ENCODE peak calls at places on chromosome X, in four cellular contexts. One of them, this sample, is unnamed.

GRCh38 chrX:136259543-136259942 is 8.3 kb upstream of the MAP7D3 start:
- DNase-seq in GM03348: peak
- DNase-seq in uterus: no peak
- DNase-seq in esophagus squamous epithelium: no peak
- DNase-seq in this sample: peak

GRCh38 chrX:114889454-114889853 is 128.0 kb downstream of the IL13RA2 start:
- DNase-seq in GM03348: peak
- DNase-seq in uterus: no peak
- DNase-seq in esophagus squamous epithelium: no peak
- DNase-seq in this sample: no peak

GRCh38 chrX:40411350-40412111 is 169.2 kb upstream of the ATP6AP2 start:
- DNase-seq in GM03348: no peak
- DNase-seq in uterus: no peak
- DNase-seq in esophagus squamous epithelium: no peak
- DNase-seq in this sample: no peak

GRCh38 chrX:40578039-40578438 is 2.7 kb upstream of the ATP6AP2 start:
- DNase-seq in GM03348: no peak
- DNase-seq in uterus: no peak
- DNase-seq in esophagus squamous epithelium: no peak
- DNase-seq in this sample: no peak

GRCh38 chrX:54198262-54198661 is 15.2 kb upstream of the FAM120C start:
- DNase-seq in GM03348: no peak
- DNase-seq in uterus: no peak
- DNase-seq in esophagus squamous epithelium: no peak
- DNase-seq in this sample: no peak

GRCh38 chrX:109283870-109284269 is 198.0 kb downstream of the GUCY2F start:
- DNase-seq in GM03348: no peak
- DNase-seq in uterus: no peak
- DNase-seq in esophagus squamous epithelium: no peak
- DNase-seq in this sample: no peak

GRCh38 chrX:13688384-13688771 is 550 bp upstream of the RAB9A start:
- DNase-seq in GM03348: no peak
- DNase-seq in uterus: no peak
- DNase-seq in esophagus squamous epithelium: no peak
- DNase-seq in this sample: no peak

GRCh38 chrX:63283331-63283730 is 67.8 kb downstream of the SPIN4 start:
- DNase-seq in GM03348: no peak
- DNase-seq in uterus: no peak
- DNase-seq in esophagus squamous epithelium: no peak
- DNase-seq in this sample: no peak

GRCh38 chrX:386239-386767 is 404 bp downstream of the PPP2R3B start:
- DNase-seq in GM03348: no peak
- DNase-seq in uterus: no peak
- DNase-seq in esophagus squamous epithelium: no peak
- DNase-seq in this sample: no peak

GRCh38 chrX:118839334-118839958 is 15.8 kb downstream of the ZCCHC12 start:
- DNase-seq in GM03348: peak
- DNase-seq in uterus: peak
- DNase-seq in esophagus squamous epithelium: no peak
- DNase-seq in this sample: peak

GRCh38 chrX:52363247-52363883 is 5.5 kb upstream of the XAGE2 start:
- DNase-seq in GM03348: no peak
- DNase-seq in uterus: no peak
- DNase-seq in esophagus squamous epithelium: no peak
- DNase-seq in this sample: no peak

GRCh38 chrX:153966841-153967535 is 4.6 kb downstream of the HCFC1 start:
- DNase-seq in GM03348: no peak
- DNase-seq in uterus: no peak
- DNase-seq in esophagus squamous epithelium: no peak
- DNase-seq in this sample: no peak

GRCh38 chrX:19888419-19888879 is 1.0 kb upstream of the SH3KBP1 start:
- DNase-seq in GM03348: peak
- DNase-seq in uterus: peak
- DNase-seq in esophagus squamous epithelium: no peak
- DNase-seq in this sample: no peak

GRCh38 chrX:26783512-26784225 is 567.7 kb downstream of the MAGEB5 start:
- DNase-seq in GM03348: peak
- DNase-seq in uterus: no peak
- DNase-seq in esophagus squamous epithelium: no peak
- DNase-seq in this sample: no peak

GRCh38 chrX:119636419-119636818 is 30.2 kb upstream of the NKRF start:
- DNase-seq in GM03348: no peak
- DNase-seq in uterus: no peak
- DNase-seq in esophagus squamous epithelium: no peak
- DNase-seq in this sample: no peak

GRCh38 chrX:48531359-48531954 is 8.1 kb upstream of the TBC1D25 start:
- DNase-seq in GM03348: peak
- DNase-seq in uterus: no peak
- DNase-seq in esophagus squamous epithelium: no peak
- DNase-seq in this sample: no peak

GRCh38 chrX:23616361-23616760 is 50.9 kb upstream of the PRDX4 start:
- DNase-seq in GM03348: peak
- DNase-seq in uterus: no peak
- DNase-seq in esophagus squamous epithelium: no peak
- DNase-seq in this sample: no peak

GRCh38 chrX:129737921-129738320 is 858 bp upstream of the XPNPEP2 start:
- DNase-seq in GM03348: peak
- DNase-seq in uterus: no peak
- DNase-seq in esophagus squamous epithelium: no peak
- DNase-seq in this sample: no peak

GRCh38 chrX:67636532-67636931 is 92.7 kb downstream of the AR start:
- DNase-seq in GM03348: no peak
- DNase-seq in uterus: no peak
- DNase-seq in esophagus squamous epithelium: no peak
- DNase-seq in this sample: no peak

GRCh38 chrX:13666836-13667235 is 13.9 kb downstream of the TCEANC start:
- DNase-seq in GM03348: no peak
- DNase-seq in uterus: no peak
- DNase-seq in esophagus squamous epithelium: no peak
- DNase-seq in this sample: no peak

GRCh38 chrX:128396601-128397000 is 344.4 kb upstream of the ACTRT1 start:
- DNase-seq in GM03348: no peak
- DNase-seq in uterus: no peak
- DNase-seq in esophagus squamous epithelium: no peak
- DNase-seq in this sample: no peak

GRCh38 chrX:30489323-30489722 is 88.2 kb downstream of the TASL start:
- DNase-seq in GM03348: no peak
- DNase-seq in uterus: no peak
- DNase-seq in esophagus squamous epithelium: no peak
- DNase-seq in this sample: no peak

GRCh38 chrX:121114691-121115090 is 67.3 kb downstream of the GLUD2 start:
- DNase-seq in GM03348: no peak
- DNase-seq in uterus: no peak
- DNase-seq in esophagus squamous epithelium: no peak
- DNase-seq in this sample: no peak

GRCh38 chrX:112259375-112259774 is 176.8 kb upstream of the TRPC5 start:
- DNase-seq in GM03348: no peak
- DNase-seq in uterus: no peak
- DNase-seq in esophagus squamous epithelium: no peak
- DNase-seq in this sample: no peak

This sample was measured in ovary.